ENCODE peak calls at places on chromosomes 6 and 20, in eight cellular contexts. E is choroid plexus epithelial cell, W is amniotic stem cell, N is left ventricle myocardium inferior, L is HepG2, R is AG08396, B is heart left ventricle, I is GM20000. Z is an unnamed sample.
A peak's percentile ranks its signal among the peaks of the same experiment; 100 is the strongest.

GRCh38 chr6:110328231-110328630 is 29.9 kb downstream of the METTL24 start:
- DNase-seq in E (peak; percentile 61), W (no peak), N (no peak), L (no peak), R (peak; percentile 20), B (no peak), I (no peak), Z (no peak)

GRCh38 chr6:33949877-33950831 is 146.4 kb upstream of the MLN start:
- DNase-seq in E (no peak), W (no peak), N (no peak), L (no peak), R (no peak), B (no peak), I (no peak), Z (no peak)

GRCh38 chr20:17648782-17649730 is 33.0 kb downstream of the RRBP1 start:
- DNase-seq in E (peak; percentile 41), W (no peak), N (no peak), L (no peak), R (no peak), B (no peak), I (peak; percentile 64), Z (peak; percentile 53)

GRCh38 chr20:49585585-49586245 is 17.8 kb upstream of the PTGIS start:
- DNase-seq in E (no peak), W (no peak), N (no peak), L (no peak), R (no peak), B (no peak), I (no peak), Z (no peak)

GRCh38 chr20:38148328-38149102 is 16.6 kb downstream of the TGM2 start:
- DNase-seq in E (no peak), W (no peak), N (peak; percentile 7), L (no peak), R (no peak), B (peak; percentile 29), I (no peak), Z (no peak)

GRCh38 chr6:12490904-12491571 is 200.9 kb downstream of the EDN1 start:
- DNase-seq in E (peak; percentile 69), W (peak; percentile 55), N (no peak), L (no peak), R (peak; percentile 49), B (no peak), I (no peak), Z (no peak)

GRCh38 chr20:20950620-20951019 is 155.5 kb downstream of the LINC00237 start:
- DNase-seq in E (no peak), W (no peak), N (no peak), L (no peak), R (no peak), B (no peak), I (no peak), Z (no peak)

GRCh38 chr6:163340201-163340887 is 74.2 kb upstream of the QKI start:
- DNase-seq in E (no peak), W (no peak), N (no peak), L (no peak), R (no peak), B (no peak), I (no peak), Z (no peak)

GRCh38 chr6:133358598-133358997 is 117.4 kb downstream of the EYA4 start:
- DNase-seq in E (no peak), W (no peak), N (no peak), L (no peak), R (no peak), B (no peak), I (no peak), Z (no peak)

GRCh38 chr6:2684766-2685754 is 65.7 kb downstream of the MYLK4 start:
- DNase-seq in E (no peak), W (no peak), N (no peak), L (peak; percentile 53), R (no peak), B (no peak), I (no peak), Z (no peak)

GRCh38 chr6:13708679-13709261 is 2.9 kb downstream of the RANBP9 start:
- DNase-seq in E (peak; percentile 60), W (no peak), N (no peak), L (no peak), R (no peak), B (no peak), I (no peak), Z (no peak)

GRCh38 chr6:28336284-28337024 is 506 bp upstream of the ZSCAN31 start:
- DNase-seq in E (peak; percentile 26), W (no peak), N (no peak), L (peak; percentile 44), R (no peak), B (no peak), I (peak; percentile 26), Z (no peak)

GRCh38 chr20:41717464-41717863 is 99.3 kb upstream of the CHD6 start:
- DNase-seq in E (no peak), W (no peak), N (no peak), L (no peak), R (peak; percentile 34), B (no peak), I (no peak), Z (peak; percentile 96)

GRCh38 chr6:159973951-159974350 is 5.1 kb downstream of the IGF2R start:
- DNase-seq in E (peak; percentile 90), W (no peak), N (no peak), L (peak; percentile 64), R (peak; percentile 54), B (no peak), I (peak; percentile 39), Z (no peak)

GRCh38 chr6:168368063-168368835 is 48.7 kb upstream of the DACT2 start:
- DNase-seq in E (peak; percentile 9), W (no peak), N (no peak), L (no peak), R (no peak), B (peak; percentile 10), I (no peak), Z (no peak)

GRCh38 chr6:112640895-112641294 is 293.8 kb downstream of the RFPL4B start:
- DNase-seq in E (peak; percentile 79), W (no peak), N (no peak), L (no peak), R (no peak), B (no peak), I (no peak), Z (no peak)

GRCh38 chr20:18609741-18610140 is 21.9 kb downstream of the DTD1 start:
- DNase-seq in E (no peak), W (no peak), N (no peak), L (no peak), R (no peak), B (no peak), I (no peak), Z (no peak)

GRCh38 chr6:84421031-84421430 is 193.6 kb upstream of the CEP162 start:
- DNase-seq in E (no peak), W (no peak), N (no peak), L (no peak), R (no peak), B (no peak), I (no peak), Z (no peak)

GRCh38 chr6:17218749-17219093 is 62.4 kb upstream of the RBM24 start:
- DNase-seq in E (no peak), W (no peak), N (no peak), L (no peak), R (no peak), B (no peak), I (no peak), Z (no peak)

Z was measured in NCI-H1092.